ENCODE peak calls at places on chromosome 6, in four cellular contexts. One of them, this sample, is unnamed. For H3K27me3, the result is how much of the 10 kb centered on the place peaks cover.

GRCh38 chr6:66964216-66964615 is 1257.2 kb upstream of the EYS start:
- DNase-seq in adrenal gland: no peak
- DNase-seq in Panc1: no peak
- DNase-seq in esophagus muscularis mucosa: no peak
- DNase-seq in this sample: no peak

GRCh38 chr6:165925474-165926156 is 242.0 kb downstream of the TBXT start:
- DNase-seq in adrenal gland: no peak
- DNase-seq in Panc1: no peak
- DNase-seq in esophagus muscularis mucosa: no peak
- DNase-seq in this sample: no peak

GRCh38 chr6:90388395-90388794 is 91.8 kb upstream of the BACH2 start:
- DNase-seq in Panc1: no peak
- DNase-seq in esophagus muscularis mucosa: no peak
- DNase-seq in adrenal gland: no peak
- DNase-seq in this sample: no peak

GRCh38 chr6:45728674-45729073 is 287.0 kb downstream of the CLIC5 start:
- DNase-seq in Panc1: no peak
- DNase-seq in esophagus muscularis mucosa: no peak
- DNase-seq in adrenal gland: no peak
- DNase-seq in this sample: no peak

GRCh38 chr6:6248651-6249050 is 71.8 kb downstream of the F13A1 start:
- DNase-seq in esophagus muscularis mucosa: no peak
- DNase-seq in adrenal gland: no peak
- DNase-seq in Panc1: no peak
- DNase-seq in this sample: no peak

GRCh38 chr6:39083111-39083702 is 31.8 kb downstream of the SAYSD1 start:
- DNase-seq in adrenal gland: no peak
- DNase-seq in Panc1: no peak
- DNase-seq in esophagus muscularis mucosa: no peak
- DNase-seq in this sample: peak

GRCh38 chr6:45922728-45923351 is 92.8 kb downstream of the CLIC5 start:
- DNase-seq in adrenal gland: peak
- DNase-seq in esophagus muscularis mucosa: no peak
- DNase-seq in Panc1: peak
- DNase-seq in this sample: no peak

GRCh38 chr6:19979059-19979458 is 141.9 kb downstream of the ID4 start:
- DNase-seq in esophagus muscularis mucosa: no peak
- DNase-seq in adrenal gland: no peak
- DNase-seq in Panc1: no peak
- DNase-seq in this sample: no peak

GRCh38 chr6:28810655-28811053 is 113.1 kb downstream of the TRIM27 start:
- DNase-seq in Panc1: no peak
- DNase-seq in adrenal gland: no peak
- DNase-seq in esophagus muscularis mucosa: no peak
- DNase-seq in this sample: no peak
- H3K27me3 ChIP-seq in Panc1: under half
- H3K27me3 ChIP-seq in adrenal gland: half or more
- H3K27me3 ChIP-seq in esophagus muscularis mucosa: under half
- H3K27me3 ChIP-seq in this sample: under half

GRCh38 chr6:37826188-37826587 is 6.7 kb downstream of the ZFAND3 start:
- DNase-seq in adrenal gland: no peak
- DNase-seq in esophagus muscularis mucosa: no peak
- DNase-seq in Panc1: no peak
- DNase-seq in this sample: no peak
- H3K27me3 ChIP-seq in adrenal gland: under half
- H3K27me3 ChIP-seq in esophagus muscularis mucosa: under half
- H3K27me3 ChIP-seq in Panc1: under half
- H3K27me3 ChIP-seq in this sample: under half

GRCh38 chr6:32794510-32794909 is 22.3 kb downstream of the HLA-DOB start:
- DNase-seq in adrenal gland: no peak
- DNase-seq in Panc1: no peak
- DNase-seq in esophagus muscularis mucosa: no peak
- DNase-seq in this sample: no peak

GRCh38 chr6:32796848-32797776 is 19.7 kb downstream of the HLA-DOB start:
- DNase-seq in esophagus muscularis mucosa: peak
- DNase-seq in adrenal gland: peak
- DNase-seq in Panc1: peak
- DNase-seq in this sample: no peak

GRCh38 chr6:32803416-32803815 is 13.4 kb downstream of the HLA-DOB start:
- DNase-seq in esophagus muscularis mucosa: no peak
- DNase-seq in Panc1: no peak
- DNase-seq in adrenal gland: no peak
- DNase-seq in this sample: no peak

GRCh38 chr6:32799168-32799567 is 17.6 kb downstream of the HLA-DOB start:
- DNase-seq in Panc1: no peak
- DNase-seq in esophagus muscularis mucosa: no peak
- DNase-seq in adrenal gland: no peak
- DNase-seq in this sample: no peak

GRCh38 chr6:32799740-32800139 is 17.1 kb downstream of the HLA-DOB start:
- DNase-seq in adrenal gland: no peak
- DNase-seq in esophagus muscularis mucosa: no peak
- DNase-seq in Panc1: no peak
- DNase-seq in this sample: no peak
- H3K27me3 ChIP-seq in adrenal gland: under half
- H3K27me3 ChIP-seq in esophagus muscularis mucosa: under half
- H3K27me3 ChIP-seq in Panc1: under half
- H3K27me3 ChIP-seq in this sample: under half

GRCh38 chr6:42453649-42454427 is 2.1 kb upstream of the TRERF1 start:
- DNase-seq in esophagus muscularis mucosa: peak
- DNase-seq in Panc1: no peak
- DNase-seq in adrenal gland: peak
- DNase-seq in this sample: no peak
- H3K27me3 ChIP-seq in esophagus muscularis mucosa: under half
- H3K27me3 ChIP-seq in Panc1: under half
- H3K27me3 ChIP-seq in adrenal gland: under half
- H3K27me3 ChIP-seq in this sample: under half

DNA sequence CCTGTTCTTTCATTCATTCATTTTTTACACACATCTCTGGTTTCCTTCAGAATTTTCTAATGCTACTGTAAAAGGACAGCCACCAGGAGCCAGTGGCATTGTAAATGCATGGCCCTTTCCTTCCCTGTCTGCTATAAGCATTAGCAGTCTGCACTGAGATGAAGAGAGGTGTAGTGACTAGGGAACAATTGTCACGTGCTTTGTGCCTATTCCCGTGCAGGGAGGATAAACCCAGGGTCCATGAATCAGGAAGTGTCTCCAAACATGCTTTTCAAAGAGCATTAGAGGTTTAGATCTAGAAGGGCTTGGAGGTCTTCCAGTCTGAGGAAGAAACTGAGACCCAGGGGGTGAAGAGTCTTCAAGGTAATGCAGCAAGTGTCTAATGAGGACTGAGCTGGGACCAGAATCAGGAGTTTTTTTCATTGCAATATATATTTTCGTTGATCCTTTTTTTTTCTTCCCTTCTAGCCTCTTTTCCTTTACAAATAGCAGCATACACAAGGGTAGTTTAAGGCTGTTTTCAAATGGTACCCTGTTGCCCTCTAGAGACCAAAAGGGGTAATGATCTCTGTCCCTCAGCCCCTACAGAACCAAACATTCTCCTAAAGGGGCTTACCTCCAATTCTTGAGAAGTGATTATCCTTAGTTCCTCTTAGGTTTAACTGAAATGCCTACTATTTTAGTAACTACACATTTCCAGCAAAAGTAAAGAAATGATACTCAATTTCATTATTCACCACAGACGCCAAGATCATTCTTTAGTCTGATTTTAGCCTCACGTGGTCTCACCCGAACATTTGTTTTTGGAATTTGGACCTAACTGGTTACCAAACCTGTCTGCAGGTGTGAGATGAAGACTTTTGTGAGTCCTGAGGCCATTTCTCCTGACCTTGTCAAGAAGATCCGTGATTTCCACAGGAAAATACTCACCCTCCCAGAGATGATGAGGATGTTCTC is 6.6 kb downstream of the TRIM15 start:
- DNase-seq in esophagus muscularis mucosa: peak
- DNase-seq in adrenal gland: no peak
- DNase-seq in Panc1: peak
- DNase-seq in this sample: peak
- H3K27me3 ChIP-seq in esophagus muscularis mucosa: under half
- H3K27me3 ChIP-seq in adrenal gland: under half
- H3K27me3 ChIP-seq in Panc1: under half
- H3K27me3 ChIP-seq in this sample: under half

DNA sequence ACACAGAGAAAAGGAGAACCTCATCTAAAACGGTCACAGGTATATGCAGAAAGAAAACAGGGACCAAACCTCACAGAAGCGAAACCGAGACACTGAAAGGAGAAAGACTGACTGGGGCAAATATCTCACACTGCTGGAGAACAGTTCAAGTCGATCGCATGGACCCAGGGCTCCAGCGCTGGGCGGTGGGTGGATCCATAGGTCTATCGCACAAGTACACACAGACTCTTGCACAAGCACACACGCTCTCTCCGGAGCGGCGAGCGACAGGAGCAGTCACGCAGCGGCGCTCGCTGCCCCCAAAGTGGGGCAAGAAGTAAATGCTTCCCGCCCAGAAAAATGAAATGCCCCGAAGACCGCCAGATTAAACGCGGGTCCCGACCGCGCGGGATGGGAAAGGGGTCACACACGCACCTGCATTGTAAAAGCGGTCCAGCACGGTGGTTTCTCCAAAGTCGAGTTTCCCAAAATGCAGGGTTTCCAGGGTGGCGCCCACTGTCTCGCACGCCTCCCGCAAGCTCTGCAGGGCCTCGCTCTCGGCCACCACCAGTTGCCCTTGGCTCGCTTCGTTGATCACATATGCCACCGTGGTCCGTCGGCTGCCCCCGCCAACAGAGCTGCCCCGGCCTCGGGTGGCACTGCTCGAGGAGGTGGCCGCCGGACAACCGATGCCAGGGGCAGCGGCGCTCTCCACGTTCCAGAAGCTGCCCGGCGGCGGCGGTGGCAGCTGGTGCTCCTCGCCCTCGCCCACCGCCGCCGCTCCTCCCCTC is 796 bp downstream of the MAP3K5 start:
- DNase-seq in Panc1: no peak
- DNase-seq in adrenal gland: peak
- DNase-seq in esophagus muscularis mucosa: peak
- DNase-seq in this sample: no peak
- H3K27me3 ChIP-seq in Panc1: under half
- H3K27me3 ChIP-seq in adrenal gland: under half
- H3K27me3 ChIP-seq in esophagus muscularis mucosa: under half
- H3K27me3 ChIP-seq in this sample: under half

GRCh38 chr6:37555040-37555781 is 55.5 kb upstream of the CCDC167 start:
- DNase-seq in esophagus muscularis mucosa: no peak
- DNase-seq in Panc1: no peak
- DNase-seq in adrenal gland: no peak
- DNase-seq in this sample: no peak
- H3K27me3 ChIP-seq in esophagus muscularis mucosa: under half
- H3K27me3 ChIP-seq in Panc1: under half
- H3K27me3 ChIP-seq in adrenal gland: under half
- H3K27me3 ChIP-seq in this sample: under half

DNA sequence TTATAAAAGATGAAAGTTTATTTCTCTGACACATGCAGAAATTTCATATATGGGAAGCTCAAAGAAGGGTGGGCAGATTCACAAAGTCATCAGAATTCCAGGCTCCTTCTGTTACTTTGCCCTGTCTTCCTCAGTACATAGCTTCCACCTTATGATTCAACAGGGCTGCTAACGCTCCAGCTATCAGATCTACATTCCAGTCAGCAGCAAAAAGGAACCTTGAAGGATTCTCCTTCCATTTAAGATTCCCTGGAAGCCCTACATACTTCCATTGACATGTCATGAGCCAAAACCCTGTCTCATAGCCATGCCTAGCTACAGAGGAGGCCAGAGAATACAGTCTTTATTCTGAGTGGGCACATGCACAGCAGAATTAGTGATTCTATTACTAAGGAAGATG is 103.3 kb downstream of the NCR2 start:
- DNase-seq in Panc1: no peak
- DNase-seq in adrenal gland: no peak
- DNase-seq in esophagus muscularis mucosa: no peak
- DNase-seq in this sample: no peak
- H3K27me3 ChIP-seq in Panc1: under half
- H3K27me3 ChIP-seq in adrenal gland: under half
- H3K27me3 ChIP-seq in esophagus muscularis mucosa: under half
- H3K27me3 ChIP-seq in this sample: under half

GRCh38 chr6:7777062-7777461 is 51.2 kb downstream of the BMP6 start:
- DNase-seq in adrenal gland: peak
- DNase-seq in Panc1: no peak
- DNase-seq in esophagus muscularis mucosa: no peak
- DNase-seq in this sample: no peak
- H3K27me3 ChIP-seq in adrenal gland: under half
- H3K27me3 ChIP-seq in Panc1: under half
- H3K27me3 ChIP-seq in esophagus muscularis mucosa: under half
- H3K27me3 ChIP-seq in this sample: under half

DNA sequence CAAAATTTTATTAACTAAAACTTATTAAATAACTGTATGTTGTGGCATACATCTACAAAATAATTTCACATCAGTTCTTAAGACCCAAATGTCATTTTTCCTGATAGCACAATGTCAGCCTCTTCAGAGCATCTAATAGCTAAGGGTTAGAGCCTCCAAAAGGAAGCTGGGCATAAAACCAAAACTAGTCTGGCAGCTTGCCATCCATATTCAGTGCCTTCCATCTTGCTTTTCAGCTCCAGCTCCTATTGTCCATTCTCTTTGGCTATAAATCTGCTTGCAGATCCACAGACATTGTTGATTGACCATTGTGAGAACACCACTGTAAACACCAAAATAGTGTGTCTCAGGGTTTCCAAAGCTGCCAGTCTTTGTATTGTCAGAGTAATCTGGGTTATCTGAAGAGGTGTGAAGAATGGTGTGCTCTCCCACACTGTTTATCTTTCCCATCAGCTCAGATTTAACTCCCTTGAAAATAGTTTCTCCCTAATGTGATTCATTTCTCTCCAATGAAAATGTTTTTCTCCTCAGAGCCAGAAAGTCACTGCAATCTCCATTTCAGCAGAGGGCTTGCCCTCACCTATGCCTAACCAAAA is 154.8 kb upstream of the KCNQ5 start:
- DNase-seq in esophagus muscularis mucosa: no peak
- DNase-seq in adrenal gland: no peak
- DNase-seq in Panc1: no peak
- DNase-seq in this sample: no peak
- H3K27me3 ChIP-seq in esophagus muscularis mucosa: under half
- H3K27me3 ChIP-seq in adrenal gland: under half
- H3K27me3 ChIP-seq in Panc1: under half
- H3K27me3 ChIP-seq in this sample: under half